ENCODE peak calls at places on chromosomes 6 and 20, in six cellular contexts. W, L, A, P, D and S are unnamed samples.

GRCh38 chr6:2940010-2940850 is 31.1 kb downstream of the SERPINB6 start:
- DNase-seq in W (no peak), L (peak), A (no peak), P (no peak), D (no peak), S (peak)

GRCh38 chr6:132479131-132479530 is 33.8 kb downstream of the STX7 start:
- DNase-seq in W (no peak), L (no peak), A (no peak), P (no peak), D (no peak), S (no peak)

GRCh38 chr6:139262519-139263300 is 29.1 kb downstream of the TXLNB start:
- DNase-seq in W (no peak), L (no peak), A (no peak), P (no peak), D (no peak), S (no peak)

GRCh38 chr6:144343736-144344428 is 58.7 kb downstream of the UTRN start:
- DNase-seq in W (no peak), L (peak), A (no peak), P (no peak), D (no peak), S (no peak)

GRCh38 chr20:32155017-32155965 is 45.8 kb downstream of the TM9SF4 start:
- DNase-seq in W (peak), L (peak), A (peak), P (peak), D (no peak), S (peak)

GRCh38 chr6:14765106-14765505 is 480.8 kb upstream of the JARID2 start:
- DNase-seq in W (no peak), L (no peak), A (no peak), P (no peak), D (no peak), S (no peak)

GRCh38 chr6:67361264-67361663 is 1273.8 kb upstream of the ADGRB3 start:
- DNase-seq in W (no peak), L (no peak), A (no peak), P (no peak), D (no peak), S (no peak)

GRCh38 chr6:99802396-99803031 is 191.5 kb downstream of the MCHR2 start:
- DNase-seq in W (no peak), L (no peak), A (peak), P (no peak), D (no peak), S (no peak)

GRCh38 chr6:90079555-90080490 is 185.6 kb downstream of the GJA10 start:
- DNase-seq in W (no peak), L (no peak), A (no peak), P (no peak), D (no peak), S (no peak)

GRCh38 chr20:53713328-53714056 is 119.9 kb upstream of the ZNF217 start:
- DNase-seq in W (no peak), L (peak), A (no peak), P (no peak), D (no peak), S (no peak)

GRCh38 chr20:62165762-62166399 is 16.9 kb upstream of the MTG2 start:
- DNase-seq in W (no peak), L (peak), A (no peak), P (no peak), D (no peak), S (no peak)

GRCh38 chr6:41429506-41430504 is 94.4 kb downstream of the NCR2 start:
- DNase-seq in W (no peak), L (no peak), A (no peak), P (no peak), D (no peak), S (no peak)

GRCh38 chr6:170152111-170152926 is 138.6 kb downstream of the DLL1 start:
- DNase-seq in W (no peak), L (peak), A (peak), P (peak), D (no peak), S (peak)

GRCh38 chr6:20426177-20427082 is 24.8 kb downstream of the E2F3 start:
- DNase-seq in W (no peak), L (no peak), A (no peak), P (no peak), D (no peak), S (no peak)

GRCh38 chr6:25963426-25964123 is 973 bp downstream of the TRIM38 start:
- DNase-seq in W (no peak), L (no peak), A (no peak), P (no peak), D (no peak), S (peak)

GRCh38 chr6:28537509-28538140 is 11.9 kb downstream of the GPX5 start:
- DNase-seq in W (no peak), L (no peak), A (no peak), P (no peak), D (peak), S (no peak)

GRCh38 chr6:31493875-31494694 is 3.9 kb upstream of the MICB start:
- DNase-seq in W (no peak), L (peak), A (peak), P (peak), D (peak), S (peak)

GRCh38 chr6:37068523-37069270 is 63.2 kb downstream of the FGD2 start:
- DNase-seq in W (no peak), L (peak), A (no peak), P (no peak), D (no peak), S (no peak)

GRCh38 chr6:14726816-14727493 is 518.9 kb upstream of the JARID2 start:
- DNase-seq in W (no peak), L (no peak), A (no peak), P (no peak), D (no peak), S (no peak)

GRCh38 chr6:137873273-137873762 is 6.3 kb downstream of the TNFAIP3 start:
- DNase-seq in W (peak), L (no peak), A (peak), P (peak), D (no peak), S (no peak)

GRCh38 chr6:129501401-129502051 is 208.5 kb downstream of the ARHGAP18 start:
- DNase-seq in W (no peak), L (no peak), A (no peak), P (no peak), D (peak), S (no peak)

GRCh38 chr6:47076422-47077344 is 34.6 kb upstream of the ADGRF1 start:
- DNase-seq in W (no peak), L (no peak), A (peak), P (peak), D (no peak), S (no peak)

GRCh38 chr20:38242848-38243449 is 17.6 kb downstream of the KIAA1755 start:
- DNase-seq in W (no peak), L (peak), A (no peak), P (no peak), D (peak), S (no peak)

GRCh38 chr6:17281100-17281496 is at the start of gene RBM24:
- DNase-seq in W (no peak), L (no peak), A (peak), P (peak), D (peak), S (peak)

GRCh38 chr20:37500311-37500710 is 20.7 kb upstream of the NNAT start:
- DNase-seq in W (no peak), L (no peak), A (no peak), P (no peak), D (no peak), S (peak)

GRCh38 chr6:113694278-113695077 is 162.7 kb upstream of the MARCKS start:
- DNase-seq in W (no peak), L (no peak), A (no peak), P (no peak), D (no peak), S (no peak)

GRCh38 chr20:4465855-4466545 is 255.7 kb upstream of the PRND start:
- DNase-seq in W (no peak), L (no peak), A (no peak), P (no peak), D (no peak), S (no peak)

GRCh38 chr20:60053125-60053812 is 95.0 kb downstream of the CDH26 start:
- DNase-seq in W (no peak), L (no peak), A (no peak), P (no peak), D (no peak), S (no peak)

GRCh38 chr6:135054238-135054574 is 416 bp downstream of the HBS1L start:
- DNase-seq in W (no peak), L (no peak), A (no peak), P (no peak), D (no peak), S (no peak)

GRCh38 chr6:55822815-55823214 is 52.6 kb downstream of the BMP5 start:
- DNase-seq in W (no peak), L (no peak), A (no peak), P (no peak), D (no peak), S (no peak)

GRCh38 chr6:14542670-14543366 is 425.2 kb downstream of the CD83 start:
- DNase-seq in W (no peak), L (peak), A (no peak), P (no peak), D (peak), S (no peak)

GRCh38 chr6:14094721-14095120 is 22.9 kb upstream of the CD83 start:
- DNase-seq in W (no peak), L (no peak), A (no peak), P (no peak), D (no peak), S (no peak)

DNA sequence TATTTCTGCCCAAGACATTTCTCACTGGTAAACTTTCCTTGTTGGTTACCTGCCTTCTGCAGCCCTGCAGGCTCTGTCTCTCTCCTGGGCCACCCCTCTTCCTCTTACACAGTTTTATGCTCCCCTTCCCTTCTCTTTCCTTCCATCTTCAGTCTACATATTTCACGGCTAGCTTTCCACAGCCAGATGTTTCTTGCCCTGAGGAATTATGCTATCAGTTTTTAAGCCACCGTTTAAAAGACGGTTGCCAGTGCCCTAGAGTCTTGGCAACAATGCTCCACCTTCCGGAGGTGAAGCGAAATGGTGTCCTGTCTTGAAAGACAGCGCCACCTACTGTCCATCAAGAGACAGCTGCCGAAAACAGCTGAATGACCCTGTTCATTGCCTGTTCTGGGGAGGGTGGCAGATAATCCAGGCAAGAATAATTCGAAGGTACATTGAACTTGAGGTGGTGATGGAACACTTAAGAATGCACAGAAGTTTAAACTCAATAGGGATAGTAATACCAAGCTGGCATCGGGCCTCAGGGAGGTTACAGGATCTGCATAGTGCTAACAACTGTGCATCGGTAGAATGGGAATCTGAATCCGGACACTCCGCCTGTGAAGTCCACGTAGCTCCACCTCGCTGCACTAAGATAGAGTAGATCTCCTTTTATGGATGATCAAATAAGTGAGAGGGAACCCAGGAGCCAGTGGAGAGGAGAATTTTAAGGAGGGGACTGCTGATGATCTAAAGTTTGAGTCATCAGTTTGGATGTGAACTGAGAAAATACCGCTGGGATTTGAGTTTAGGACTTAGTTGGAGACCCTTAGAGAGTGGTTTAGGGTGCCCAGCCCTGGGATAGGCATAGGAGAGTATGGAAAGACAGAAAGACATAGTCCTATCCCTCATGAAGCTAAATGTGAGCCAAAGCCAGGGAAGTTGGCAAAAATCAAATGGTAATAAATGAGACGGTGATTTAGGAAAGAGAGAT is 4.8 kb upstream of the TRIM40 start:
- DNase-seq in W (peak), L (peak), A (peak), P (peak), D (peak), S (peak)
- TF ChIP-seq CTCF in W (peak), L (peak), A (peak), P (peak), D (peak), S (peak)

GRCh38 chr6:33211666-33212422 is 3.5 kb downstream of the RING1 start:
- DNase-seq in W (no peak), L (peak), A (no peak), P (no peak), D (no peak), S (peak)

GRCh38 chr6:33212857-33213165 is 4.5 kb downstream of the RING1 start:
- DNase-seq in W (no peak), L (no peak), A (no peak), P (no peak), D (no peak), S (no peak)

GRCh38 chr6:33215281-33215680 is 7.0 kb downstream of the RING1 start:
- DNase-seq in W (no peak), L (no peak), A (no peak), P (no peak), D (no peak), S (peak)

GRCh38 chr6:33213989-33214335 is 5.7 kb downstream of the RING1 start:
- DNase-seq in W (no peak), L (no peak), A (no peak), P (no peak), D (no peak), S (peak)

DNA sequence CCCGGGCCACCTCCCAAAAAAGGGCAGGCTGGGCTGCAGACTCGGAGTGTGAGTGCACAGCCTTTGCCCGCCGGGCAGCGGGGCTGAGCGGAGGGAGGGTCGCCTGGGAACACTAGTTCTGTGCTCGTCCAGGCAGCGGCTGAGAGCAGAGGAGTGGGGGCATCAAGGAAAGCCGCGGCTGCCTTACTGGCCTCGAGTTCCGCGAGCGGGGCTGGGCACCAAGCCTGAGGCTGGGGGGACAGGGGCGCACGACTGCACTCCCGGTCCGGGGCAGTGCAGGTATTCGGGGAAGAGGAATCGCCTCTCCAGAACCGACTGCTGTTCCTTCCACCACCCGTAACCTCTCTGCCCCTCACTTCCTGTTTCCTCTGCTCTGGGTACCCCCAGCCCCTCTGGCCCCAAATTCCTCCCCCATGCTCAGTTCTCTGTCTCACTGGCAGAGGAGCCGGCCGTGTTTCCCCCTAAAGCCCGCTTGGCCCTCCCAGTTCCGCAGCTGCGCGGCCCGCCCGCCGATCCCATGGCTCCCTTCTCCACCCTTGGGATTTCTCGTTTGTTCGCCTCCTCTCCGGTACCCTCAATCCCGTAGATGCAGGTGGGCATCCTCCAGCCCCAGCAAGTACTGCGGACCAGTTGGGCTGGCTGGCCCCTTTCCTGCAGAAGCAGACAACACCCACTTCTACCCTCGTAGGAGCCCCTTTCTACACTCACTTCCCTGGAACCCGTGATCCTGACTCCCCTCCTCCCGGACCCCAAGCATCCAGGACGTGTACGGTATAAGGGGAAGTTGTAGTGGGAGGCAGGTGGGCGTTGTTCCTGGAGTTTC is 5.1 kb downstream of the RING1 start:
- DNase-seq in W (no peak), L (peak), A (no peak), P (peak), D (no peak), S (peak)
- TF ChIP-seq POLR2A in W (no peak), L (no peak), A (peak), P (no peak), D (no peak), S (no peak)

GRCh38 chr6:85593438-85594196 is at the start of gene SNX14:
- DNase-seq in W (peak), L (peak), A (peak), P (peak), D (peak), S (peak)
- TF ChIP-seq CTCF in W (no peak), L (no peak), A (peak), P (peak), D (no peak), S (peak)

GRCh38 chr6:108336971-108337370 is 42.1 kb downstream of the AFG1L start:
- DNase-seq in W (no peak), L (no peak), A (no peak), P (no peak), D (no peak), S (no peak)

GRCh38 chr6:108337721-108338120 is 42.9 kb downstream of the AFG1L start:
- DNase-seq in W (no peak), L (no peak), A (no peak), P (no peak), D (no peak), S (no peak)

GRCh38 chr6:108330806-108331205 is 36.0 kb downstream of the AFG1L start:
- DNase-seq in W (no peak), L (no peak), A (no peak), P (no peak), D (no peak), S (no peak)

GRCh38 chr6:108331982-108332381 is 37.1 kb downstream of the AFG1L start:
- DNase-seq in W (no peak), L (no peak), A (no peak), P (no peak), D (no peak), S (no peak)
- TF ChIP-seq POLR2A in W (no peak), L (no peak), A (no peak), P (no peak), D (no peak), S (no peak)

DNA sequence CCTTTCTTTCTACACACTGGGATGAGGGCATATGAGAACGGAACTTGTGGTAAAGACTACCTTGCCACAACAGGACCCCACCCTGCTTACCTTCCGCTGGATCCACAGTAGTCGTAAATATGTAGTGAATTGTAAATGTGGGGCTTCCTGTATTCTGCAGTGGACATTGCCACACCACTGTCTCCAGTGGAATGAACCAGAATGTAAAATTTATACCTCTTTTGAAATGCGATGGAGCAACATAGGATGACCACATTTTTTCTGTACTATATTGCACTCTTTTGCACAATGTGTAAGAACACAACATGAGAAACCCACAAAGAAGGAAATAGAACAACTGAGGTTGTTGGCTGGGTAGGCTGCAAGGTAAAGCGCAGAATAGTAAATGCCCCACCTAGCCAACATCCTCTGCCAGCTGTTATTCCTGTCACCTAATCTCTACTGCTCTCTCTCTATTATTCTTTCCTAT is 16.1 kb upstream of the RIPOR2 start:
- DNase-seq in W (peak), L (peak), A (no peak), P (no peak), D (no peak), S (peak)
- TF ChIP-seq CTCF in W (no peak), L (no peak), A (no peak), P (no peak), D (no peak), S (no peak)

GRCh38 chr20:23370274-23370673 is 8.3 kb downstream of the GZF1 start:
- DNase-seq in W (no peak), L (no peak), A (no peak), P (no peak), D (no peak), S (no peak)
- TF ChIP-seq POLR2A in W (no peak), L (no peak), A (no peak), P (no peak), D (no peak), S (no peak)

DNA sequence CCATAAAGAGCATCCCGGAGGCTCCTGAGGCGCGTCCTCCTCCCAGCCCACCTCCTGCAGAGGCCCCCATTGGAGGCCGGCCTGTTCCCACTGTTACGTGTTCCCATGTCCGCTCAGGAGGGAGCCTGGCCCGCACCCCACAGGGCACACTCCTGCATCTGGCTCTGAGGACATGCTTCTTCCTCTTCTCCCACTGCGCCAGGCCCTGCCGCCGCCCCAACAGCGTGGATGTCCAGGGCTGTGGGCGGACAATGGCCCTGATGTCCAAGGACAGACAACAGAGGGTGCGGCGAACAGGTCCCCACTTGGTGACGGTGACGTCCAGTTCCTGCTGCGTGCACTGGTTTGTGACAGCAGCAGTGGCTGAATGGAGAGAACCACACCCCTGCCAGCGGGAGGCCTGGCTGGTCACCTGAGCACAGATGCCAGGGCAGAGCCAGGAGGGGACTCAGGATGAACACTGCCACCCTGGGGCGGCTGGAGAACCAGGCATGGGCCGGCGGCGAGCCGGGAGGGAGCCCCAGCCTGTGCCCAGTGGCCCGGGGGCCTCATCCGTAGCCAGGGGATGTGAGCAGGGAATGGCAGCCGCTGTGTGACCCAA is 26.6 kb downstream of the FRMD1 start:
- DNase-seq in W (no peak), L (peak), A (no peak), P (no peak), D (no peak), S (no peak)
- TF ChIP-seq CTCF in W (no peak), L (no peak), A (no peak), P (no peak), D (peak), S (no peak)